ENCODE peak calls at places on chromosomes 5 and 9, in eight cellular contexts. K is erythroblast; P is GDM1; L is WTC11; H is natural killer cell treated with Interleukin-12 subunit alpha and Interleukin-12 subunit beta and Interleukin-15 and Interleukin-18, amount 100 ng/mL, for 72 hours; X is KBM-7; O is ACHN; C is DMS153. V is an unnamed sample.
A peak's percentile ranks its signal among the peaks of the same experiment; 100 is the strongest.

GRCh38 chr5:72633649-72634048 is 126.4 kb upstream of the ZNF366 start:
- DNase-seq in X (no peak), O (no peak), H (no peak), L (no peak), K (no peak), P (no peak), C (no peak), V (no peak)

GRCh38 chr5:117594165-117594564 is 1019.5 kb upstream of the SEMA6A start:
- DNase-seq in O (no peak), K (no peak), C (peak; percentile 0), H (no peak), P (no peak), L (no peak), X (no peak), V (peak; percentile 70)

GRCh38 chr9:91586282-91586681 is 162.7 kb upstream of the NFIL3 start:
- DNase-seq in X (no peak), K (no peak), O (no peak), H (no peak), L (no peak), C (no peak), P (no peak), V (no peak)

GRCh38 chr5:73989956-73990355 is 364.0 kb downstream of the ARHGEF28 start:
- DNase-seq in L (no peak), K (no peak), C (no peak), O (no peak), H (no peak), P (no peak), X (no peak), V (no peak)

GRCh38 chr9:77909306-77909705 is 122.3 kb downstream of the GNAQ start:
- DNase-seq in L (no peak), H (no peak), K (peak; percentile 88), X (peak; percentile 97), O (no peak), P (peak; percentile 92), C (no peak), V (no peak)

GRCh38 chr5:61618577-61618976 is 286.5 kb downstream of the ZSWIM6 start:
- DNase-seq in K (no peak), O (no peak), X (no peak), P (no peak), H (no peak), C (no peak), L (no peak), V (no peak)

GRCh38 chr5:133274597-133274935 is 222.8 kb downstream of the HSPA4 start:
- DNase-seq in C (peak; percentile 1), P (no peak), K (no peak), L (no peak), O (no peak), X (no peak), H (no peak), V (no peak)

GRCh38 chr5:107499237-107499636 is 171.5 kb downstream of the EFNA5 start:
- DNase-seq in C (no peak), P (no peak), K (no peak), H (no peak), L (no peak), X (no peak), O (no peak), V (no peak)

GRCh38 chr5:95670568-95670967 is 12.2 kb downstream of the SPATA9 start:
- DNase-seq in H (no peak), O (no peak), K (no peak), C (no peak), L (no peak), P (no peak), X (no peak), V (no peak)

V was measured in sigmoid colon.